ENCODE peak calls at places on chromosomes 13 and 19, in six cellular contexts. H is body of pancreas, X is prostate gland, I is testis, W is uterus, R is A549. P is an unnamed sample.

GRCh38 chr13:59519776-59520175 is 644.0 kb downstream of the DIAPH3 start:
- DNase-seq in H (no peak), X (no peak), I (no peak), W (no peak), R (no peak), P (no peak)

GRCh38 chr19:46630806-46631205 is 5.2 kb downstream of the GNG8 start:
- DNase-seq in H (no peak), X (no peak), I (no peak), W (no peak), R (no peak), P (no peak)

GRCh38 chr19:54106716-54107115 is 4.1 kb downstream of the NDUFA3 start:
- DNase-seq in H (no peak), X (no peak), I (no peak), W (no peak), R (no peak), P (no peak)

GRCh38 chr19:7004313-7004931 is 16.8 kb downstream of the MBD3L2B start:
- DNase-seq in H (no peak), X (no peak), I (no peak), W (no peak), R (peak; percentile 29), P (no peak)

GRCh38 chr19:29542327-29542726 is 16.5 kb downstream of the VSTM2B start:
- DNase-seq in H (no peak), X (no peak), I (no peak), W (no peak), R (no peak), P (no peak)

GRCh38 chr13:110306340-110306959 is 507 bp downstream of the COL4A1 start:
- DNase-seq in H (no peak), X (no peak), I (peak; percentile 37), W (peak; percentile 46), R (no peak), P (peak; percentile 39)

GRCh38 chr19:19655051-19655594 is 8.4 kb downstream of the ATP13A1 start:
- DNase-seq in H (no peak), X (no peak), I (no peak), W (no peak), R (no peak), P (no peak)

GRCh38 chr19:46065486-46065885 is 24.7 kb upstream of the IGFL4 start:
- DNase-seq in H (no peak), X (no peak), I (no peak), W (no peak), R (no peak), P (no peak)

GRCh38 chr13:21964686-21965085 is 293.8 kb downstream of the FGF9 start:
- DNase-seq in H (no peak), X (no peak), I (no peak), W (no peak), R (no peak), P (no peak)

GRCh38 chr13:77946522-77946921 is 27.9 kb upstream of the EDNRB start:
- DNase-seq in H (no peak), X (no peak), I (no peak), W (no peak), R (no peak), P (no peak)

GRCh38 chr13:90824027-90824426 is 523.5 kb upstream of the MIR17HG start:
- DNase-seq in H (no peak), X (no peak), I (no peak), W (no peak), R (no peak), P (no peak)

GRCh38 chr13:80454245-80454644 is 113.3 kb upstream of the SPRY2 start:
- DNase-seq in H (no peak), X (no peak), I (no peak), W (no peak), R (no peak), P (no peak)

GRCh38 chr19:35153701-35154534 is 617 bp upstream of the FXYD5 start:
- DNase-seq in H (peak; percentile 43), X (no peak), I (no peak), W (no peak), R (peak; percentile 95), P (no peak)

GRCh38 chr13:111335263-111335662 is 14.8 kb downstream of the TEX29 start:
- DNase-seq in H (no peak), X (peak; percentile 2), I (no peak), W (no peak), R (no peak), P (no peak)

GRCh38 chr19:38617764-38618589 is at the start of gene MAP4K1:
- DNase-seq in H (peak; percentile 44), X (peak; percentile 22), I (peak; percentile 25), W (peak; percentile 28), R (no peak), P (peak; percentile 7)

GRCh38 chr19:17103177-17103576 is 27.6 kb downstream of the MYO9B start:
- DNase-seq in H (no peak), X (no peak), I (peak; percentile 34), W (no peak), R (peak; percentile 35), P (no peak)

GRCh38 chr13:104984296-104984818 is 1551.1 kb downstream of the EFNB2 start:
- DNase-seq in H (no peak), X (no peak), I (peak; percentile 18), W (no peak), R (no peak), P (peak; percentile 22)

GRCh38 chr13:32302461-32302860 is 12.7 kb downstream of the ZAR1L start:
- DNase-seq in H (no peak), X (no peak), I (no peak), W (no peak), R (no peak), P (no peak)

GRCh38 chr13:53060840-53061485 is 32.4 kb downstream of the OLFM4 start:
- DNase-seq in H (no peak), X (no peak), I (no peak), W (no peak), R (no peak), P (no peak)

GRCh38 chr13:46577656-46578589 is 25.0 kb downstream of the LRCH1 start:
- DNase-seq in H (no peak), X (no peak), I (no peak), W (no peak), R (no peak), P (no peak)

GRCh38 chr13:37905736-37906135 is 36.2 kb upstream of the TRPC4 start:
- DNase-seq in H (no peak), X (no peak), I (no peak), W (no peak), R (no peak), P (no peak)

GRCh38 chr19:13846533-13847032 is 30.4 kb upstream of the NANOS3 start:
- DNase-seq in H (peak; percentile 86), X (peak; percentile 75), I (peak; percentile 61), W (peak; percentile 80), R (peak; percentile 78), P (peak; percentile 56)

GRCh38 chr19:43699506-43700367 is 16.1 kb upstream of the IRGC start:
- DNase-seq in H (peak; percentile 14), X (no peak), I (peak; percentile 38), W (peak; percentile 55), R (no peak), P (no peak)

GRCh38 chr19:57191141-57192063 is at the start of gene ZNF264:
- DNase-seq in H (peak; percentile 90), X (peak; percentile 85), I (peak; percentile 94), W (peak; percentile 92), R (peak; percentile 77), P (peak; percentile 88)
- TF ChIP-seq POLR2A in H (peak; percentile 60), X (no peak), I (no peak), W (peak; percentile 29), R (no peak), P (no peak)

DNA sequence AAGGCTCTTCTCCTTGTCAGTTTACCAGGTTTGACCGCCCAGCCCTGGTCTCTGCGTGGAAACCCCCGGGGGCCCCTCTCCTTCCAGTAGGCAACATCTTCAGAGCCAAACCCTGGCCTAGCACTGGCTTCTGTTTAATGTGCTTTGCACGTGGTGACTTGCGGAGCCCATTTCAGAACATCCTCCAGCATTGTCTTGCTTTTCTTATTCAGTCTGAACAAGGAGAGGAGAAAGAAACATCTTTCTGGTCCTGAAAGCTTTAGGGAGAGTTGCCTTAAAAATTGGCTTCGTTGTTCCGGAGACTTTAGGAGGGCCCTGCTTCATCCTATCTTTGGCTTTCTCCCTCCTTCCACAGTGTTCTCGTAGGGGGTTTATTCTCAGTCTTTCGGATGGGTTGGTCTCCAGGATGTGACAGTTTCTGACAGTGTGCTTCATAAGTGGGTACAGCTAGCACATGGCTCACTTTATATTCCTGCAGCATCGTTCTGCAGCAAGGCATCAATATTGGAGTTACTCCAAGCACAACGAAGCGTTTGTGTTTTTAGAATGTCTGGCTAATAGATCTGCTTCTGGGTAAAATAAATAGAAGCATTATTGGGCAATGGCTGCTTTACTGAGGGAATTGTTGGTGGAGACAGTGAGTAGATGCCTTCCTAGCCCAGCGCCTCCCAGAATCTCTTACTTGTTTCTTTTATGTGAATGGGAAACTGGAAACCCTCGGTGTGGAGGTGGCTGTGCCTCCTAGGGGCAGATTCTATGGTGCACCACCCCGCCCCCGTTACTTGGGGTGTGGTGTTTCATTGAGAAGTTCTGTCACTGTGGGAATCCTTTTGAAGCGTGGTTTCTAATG is 1.8 kb downstream of the FARP1 start:
- DNase-seq in H (peak; percentile 20), X (peak; percentile 46), I (no peak), W (no peak), R (no peak), P (peak; percentile 47)
- TF ChIP-seq POLR2A in H (no peak), X (no peak), I (no peak), W (no peak), R (no peak), P (no peak)

GRCh38 chr19:32676186-32676894 is 692 bp downstream of the RGS9BP start:
- DNase-seq in H (peak; percentile 30), X (no peak), I (no peak), W (peak; percentile 23), R (peak; percentile 43), P (peak; percentile 39)

GRCh38 chr19:32673573-32673972 is 1.4 kb downstream of the ANKRD27 start:
- DNase-seq in H (no peak), X (no peak), I (no peak), W (no peak), R (no peak), P (no peak)

GRCh38 chr19:32674153-32674958 is 624 bp downstream of the ANKRD27 start:
- DNase-seq in H (no peak), X (no peak), I (no peak), W (no peak), R (no peak), P (no peak)

GRCh38 chr19:32675720-32676185 is at the start of gene RGS9BP:
- DNase-seq in H (peak; percentile 72), X (peak; percentile 70), I (peak; percentile 79), W (peak; percentile 73), R (peak; percentile 92), P (peak; percentile 82)

DNA sequence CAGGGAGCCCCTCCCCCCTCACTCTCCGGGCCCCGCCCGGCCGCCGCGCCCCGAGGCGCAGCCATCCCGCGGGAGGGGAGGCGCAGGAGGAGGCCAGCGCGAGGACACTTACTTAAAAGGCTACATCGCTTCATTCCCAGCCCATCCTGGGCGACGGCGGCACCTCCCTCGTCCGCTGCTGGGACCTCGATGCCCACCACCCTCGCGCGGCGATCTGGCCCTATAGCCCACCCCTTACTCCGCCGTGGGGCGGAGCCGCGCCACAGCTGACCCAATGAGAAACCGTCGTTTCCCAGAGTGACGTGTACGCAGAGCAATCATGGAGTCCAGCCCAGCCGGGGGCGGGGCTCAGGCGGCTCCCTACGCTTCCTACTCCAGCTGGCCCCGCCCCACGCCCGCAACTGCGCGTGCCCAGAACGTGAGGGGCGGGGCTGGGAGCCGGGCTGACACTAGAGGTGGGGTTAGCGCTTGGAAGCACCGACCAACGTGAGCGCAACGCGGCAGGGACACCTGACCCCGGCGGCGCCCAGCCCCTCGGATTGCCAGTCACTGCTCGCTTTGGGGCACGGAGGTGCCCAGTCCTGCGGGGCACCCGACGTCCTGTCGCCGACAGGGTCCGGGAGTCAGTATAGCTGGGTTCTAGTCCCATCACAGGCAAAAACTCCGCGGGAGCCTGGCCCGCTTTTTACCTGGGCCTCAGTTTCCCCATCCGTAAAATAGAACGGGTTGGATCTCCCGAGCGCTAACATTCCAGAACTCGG is at the start of gene ANKRD27:
- DNase-seq in H (peak; percentile 99), X (peak; percentile 98), I (peak; percentile 99), W (peak; percentile 98), R (peak; percentile 100), P (peak; percentile 98)
- TF ChIP-seq POLR2A in H (peak; percentile 46), X (peak; percentile 38), I (no peak), W (no peak), R (peak; percentile 87), P (no peak)

GRCh38 chr19:37334179-37335071 is 36.5 kb upstream of the ZNF527 start:
- DNase-seq in H (peak; percentile 90), X (peak; percentile 93), I (peak; percentile 98), W (peak; percentile 88), R (no peak), P (peak; percentile 94)
- TF ChIP-seq POLR2A in H (peak; percentile 73), X (peak; percentile 48), I (no peak), W (peak; percentile 44), R (no peak), P (no peak)